ENCODE peak calls at places on chromosomes 3 and 15, in four cellular contexts. E, V, N and O are unnamed samples.

GRCh38 chr3:14508966-14509795 is 31.0 kb downstream of the GRIP2 start:
- DNase-seq in E (peak; percentile 59), N (no peak), V (peak; percentile 84), O (peak; percentile 93)

GRCh38 chr3:20916966-20917606 is 731.1 kb upstream of the SGO1 start:
- DNase-seq in V (no peak), E (no peak), N (no peak), O (no peak)

GRCh38 chr15:95558131-95558530 is 772.4 kb upstream of the NR2F2 start:
- DNase-seq in N (no peak), V (no peak), E (no peak), O (no peak)

GRCh38 chr15:55799287-55800212 is 56.6 kb upstream of the PRTG start:
- DNase-seq in N (no peak), V (peak; percentile 24), E (no peak), O (no peak)

GRCh38 chr15:89034305-89034704 is 54.0 kb upstream of the ABHD2 start:
- DNase-seq in E (no peak), V (no peak), N (no peak), O (no peak)

GRCh38 chr3:186476044-186476468 is 68.1 kb downstream of the CRYGS start:
- DNase-seq in E (no peak), V (no peak), N (peak; percentile 39), O (no peak)

GRCh38 chr15:98785408-98785795 is 137.1 kb downstream of the IGF1R start:
- DNase-seq in V (no peak), N (no peak), E (no peak), O (no peak)

GRCh38 chr3:138774529-138775253 is 60.0 kb downstream of the PIK3CB start:
- DNase-seq in N (peak; percentile 45), V (peak; percentile 36), E (no peak), O (no peak)

GRCh38 chr3:73874596-73874995 is 249.9 kb upstream of the PDZRN3 start:
- DNase-seq in E (no peak), V (no peak), N (no peak), O (no peak)

GRCh38 chr3:4642611-4643010 is 149.5 kb downstream of the ITPR1 start:
- DNase-seq in V (no peak), N (no peak), E (no peak), O (no peak)

GRCh38 chr3:4643904-4644547 is 150.9 kb downstream of the ITPR1 start:
- DNase-seq in V (no peak), N (no peak), E (no peak), O (no peak)

GRCh38 chr3:4645468-4645867 is 152.3 kb downstream of the ITPR1 start:
- DNase-seq in N (no peak), E (no peak), V (no peak), O (no peak)

GRCh38 chr3:4647411-4647810 is 154.3 kb downstream of the ITPR1 start:
- DNase-seq in V (no peak), E (no peak), N (no peak), O (no peak)

GRCh38 chr3:4644954-4645353 is 151.8 kb downstream of the ITPR1 start:
- DNase-seq in V (no peak), E (no peak), N (no peak), O (no peak)
- H3K27ac ChIP-seq in V (no peak overlapping the region), E (no peak overlapping the region), N (no peak overlapping the region), O (no peak overlapping the region)

GRCh38 chr3:196142674-196142988 is 60.7 kb upstream of the TFRC start:
- DNase-seq in E (no peak), N (peak; percentile 23), V (no peak), O (no peak)

GRCh38 chr3:196140224-196140623 is 58.3 kb upstream of the TFRC start:
- DNase-seq in N (no peak), V (no peak), E (no peak), O (no peak)

GRCh38 chr3:196141052-196141865 is 59.4 kb upstream of the TFRC start:
- DNase-seq in E (no peak), N (no peak), V (no peak), O (no peak)

GRCh38 chr3:196143708-196144382 is 62.0 kb upstream of the TFRC start:
- DNase-seq in E (no peak), N (no peak), V (no peak), O (peak; percentile 53)

GRCh38 chr3:196141866-196142673 is 60.2 kb upstream of the TFRC start:
- DNase-seq in E (no peak), V (no peak), N (peak; percentile 94), O (peak; percentile 70)
- H3K27ac ChIP-seq in E (no peak overlapping the region), V (no peak overlapping the region), N (peak overlapping the region; percentile 83), O (no peak overlapping the region)

GRCh38 chr15:42919794-42920280 is 741 bp downstream of the TTBK2 start:
- DNase-seq in N (peak; percentile 23), E (no peak), V (no peak), O (no peak)

GRCh38 chr15:42918047-42918446 is 2.5 kb downstream of the TTBK2 start:
- DNase-seq in V (no peak), N (no peak), E (no peak), O (no peak)

GRCh38 chr15:42921049-42921731 is 612 bp upstream of the TTBK2 start:
- DNase-seq in N (peak; percentile 26), E (peak; percentile 35), V (peak; percentile 64), O (no peak)

GRCh38 chr15:42920281-42921048 is at the start of gene TTBK2:
- DNase-seq in N (peak; percentile 97), E (peak; percentile 96), V (peak; percentile 99), O (peak; percentile 97)

DNA sequence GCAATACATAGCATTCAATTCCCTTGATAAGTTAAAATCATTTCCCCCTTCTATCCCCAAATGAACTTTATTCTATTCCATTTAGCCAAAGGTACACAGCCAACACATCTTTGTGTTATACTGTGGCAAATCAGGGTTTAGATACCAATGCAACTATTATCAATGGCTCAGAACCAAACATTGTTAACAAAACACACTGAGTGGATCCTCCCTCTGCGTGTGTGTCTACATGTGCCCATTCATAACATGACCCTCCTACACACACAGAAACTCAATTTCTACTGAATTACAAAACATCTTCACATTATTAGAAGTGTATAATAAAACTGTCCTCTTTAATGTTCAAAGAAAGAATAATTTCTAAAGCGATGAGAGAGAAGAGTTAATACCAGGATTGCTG is 1.3 kb downstream of the TTBK2 start:
- DNase-seq in E (no peak), V (no peak), N (no peak), O (no peak)
- H3K27ac ChIP-seq in E (peak overlapping the region; percentile 59), V (no peak overlapping the region), N (peak overlapping the region; percentile 94), O (peak overlapping the region; percentile 87)

GRCh38 chr3:113744941-113745272 is 1.1 kb downstream of the NAA50 start:
- DNase-seq in E (no peak), N (no peak), V (no peak), O (no peak)
- H3K27ac ChIP-seq in E (no peak overlapping the region), N (peak overlapping the region; percentile 97), V (no peak overlapping the region), O (peak overlapping the region; percentile 99)

GRCh38 chr3:4583441-4583840 is 90.3 kb downstream of the ITPR1 start:
- DNase-seq in N (peak; percentile 32), E (no peak), V (peak; percentile 39), O (no peak)

GRCh38 chr3:4581040-4581439 is 87.9 kb downstream of the ITPR1 start:
- DNase-seq in V (peak; percentile 49), E (no peak), N (no peak), O (no peak)

GRCh38 chr3:4582634-4583033 is 89.5 kb downstream of the ITPR1 start:
- DNase-seq in N (no peak), V (no peak), E (no peak), O (no peak)

GRCh38 chr3:4581452-4581851 is 88.3 kb downstream of the ITPR1 start:
- DNase-seq in E (no peak), N (no peak), V (no peak), O (no peak)

DNA sequence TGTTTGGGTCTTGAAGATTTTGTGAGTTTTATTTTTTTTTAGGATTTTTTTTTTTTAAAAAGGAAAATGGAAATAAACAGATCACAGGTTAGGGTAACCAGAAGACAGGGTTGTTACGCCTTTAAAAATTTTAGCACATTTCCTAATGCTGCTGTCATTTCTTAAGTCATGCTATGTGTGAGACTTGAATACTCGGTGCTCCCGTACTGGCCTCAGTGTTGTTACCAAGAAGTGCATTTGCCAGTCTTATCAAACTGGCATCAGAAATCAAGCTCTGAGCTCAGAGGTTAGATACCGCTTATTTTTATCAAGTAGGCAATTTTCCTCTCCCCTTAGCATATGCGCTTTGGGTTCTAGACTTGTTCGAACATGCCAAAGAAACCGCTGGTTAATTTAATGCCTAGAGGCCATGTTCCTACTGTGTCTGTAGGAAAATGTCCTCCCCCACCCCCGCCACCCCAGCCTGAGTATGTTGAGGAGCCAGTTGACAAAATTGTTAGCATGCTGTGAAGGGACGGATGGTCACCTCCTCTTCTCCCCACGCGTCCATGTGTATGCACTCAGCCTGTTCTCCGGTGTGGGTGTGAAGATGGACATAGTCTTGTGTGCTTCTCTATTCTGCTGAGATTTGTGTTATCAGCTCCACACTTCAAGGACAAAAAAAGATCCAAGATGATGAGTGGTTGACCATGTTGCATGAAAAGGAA is 88.9 kb downstream of the ITPR1 start:
- DNase-seq in N (no peak), V (no peak), E (no peak), O (no peak)
- H3K27ac ChIP-seq in N (peak overlapping the region; percentile 75), V (peak overlapping the region; percentile 11), E (no peak overlapping the region), O (no peak overlapping the region)

GRCh38 chr3:161415506-161416231 is 44.4 kb upstream of the SPTSSB start:
- DNase-seq in E (no peak), N (peak; percentile 50), V (no peak), O (no peak)

GRCh38 chr3:161412117-161412516 is 40.8 kb upstream of the SPTSSB start:
- DNase-seq in N (no peak), E (no peak), V (no peak), O (no peak)

GRCh38 chr3:161413127-161413854 is 42.0 kb upstream of the SPTSSB start:
- DNase-seq in V (no peak), E (no peak), N (peak; percentile 76), O (no peak)

GRCh38 chr3:161413855-161414210 is 42.5 kb upstream of the SPTSSB start:
- DNase-seq in N (no peak), V (no peak), E (no peak), O (no peak)

DNA sequence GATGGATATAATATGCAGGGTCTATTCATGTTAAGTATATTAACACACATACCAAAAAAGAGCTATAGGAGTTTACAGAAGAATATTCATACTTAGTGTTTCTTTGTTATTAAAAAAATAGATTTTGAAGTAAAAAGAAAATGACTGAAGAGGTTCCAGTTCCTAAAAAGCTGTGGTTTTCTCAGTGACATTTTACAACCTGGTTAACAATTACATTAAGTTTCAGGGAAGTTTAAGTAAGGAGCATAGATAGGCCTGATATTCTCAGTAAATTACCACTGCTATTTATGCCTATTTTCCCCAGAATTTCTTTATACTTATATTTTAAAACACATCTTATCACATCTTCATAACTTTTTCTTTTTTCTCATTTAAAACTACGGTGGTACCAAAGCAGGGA is 43.6 kb upstream of the SPTSSB start:
- DNase-seq in V (no peak), E (no peak), N (no peak), O (no peak)
- H3K27ac ChIP-seq in V (no peak overlapping the region), E (no peak overlapping the region), N (peak overlapping the region; percentile 86), O (no peak overlapping the region)

GRCh38 chr3:146692254-146692653 is 87.1 kb upstream of the PLSCR5 start:
- DNase-seq in E (no peak), V (no peak), N (no peak), O (no peak)
- H3K27ac ChIP-seq in E (no peak overlapping the region), V (no peak overlapping the region), N (no peak overlapping the region), O (no peak overlapping the region)

GRCh38 chr15:37020852-37021251 is 79.5 kb downstream of the MEIS2 start:
- DNase-seq in V (no peak), E (no peak), N (no peak), O (no peak)

GRCh38 chr15:37015476-37015875 is 84.9 kb downstream of the MEIS2 start:
- DNase-seq in E (no peak), V (no peak), N (no peak), O (no peak)

GRCh38 chr15:37016287-37016686 is 84.1 kb downstream of the MEIS2 start:
- DNase-seq in N (no peak), V (peak; percentile 49), E (no peak), O (no peak)

GRCh38 chr15:37017031-37017625 is 83.2 kb downstream of the MEIS2 start:
- DNase-seq in N (no peak), V (no peak), E (no peak), O (no peak)

GRCh38 chr15:37019479-37020433 is 80.6 kb downstream of the MEIS2 start:
- DNase-seq in V (peak; percentile 52), N (no peak), E (no peak), O (no peak)
- H3K27ac ChIP-seq in V (peak overlapping the region; percentile 37), N (peak overlapping the region; percentile 44), E (no peak overlapping the region), O (peak overlapping the region; percentile 9)